ENCODE peak calls at places on chromosome 19, in four cellular contexts. One of them, this sample, is unnamed. For H3K36me3 and H3K4me1, the result is how much of the 10 kb centered on the place peaks cover.

GRCh38 chr19:49592486-49593232 is 1.7 kb downstream of the PRR12 start:
- DNase-seq in vagina: no peak
- DNase-seq in adrenal gland: peak
- DNase-seq in Karpas-422: peak
- DNase-seq in this sample: peak

GRCh38 chr19:46124638-46125115 is at the start of gene IGFL3:
- DNase-seq in vagina: no peak
- DNase-seq in adrenal gland: no peak
- DNase-seq in Karpas-422: peak
- DNase-seq in this sample: no peak

GRCh38 chr19:3335431-3336350 is 30.7 kb upstream of the NFIC start:
- DNase-seq in vagina: no peak
- DNase-seq in adrenal gland: peak
- DNase-seq in Karpas-422: no peak
- DNase-seq in this sample: no peak

GRCh38 chr19:39568604-39569003 is 28.6 kb upstream of the EID2 start:
- DNase-seq in vagina: no peak
- DNase-seq in adrenal gland: no peak
- DNase-seq in Karpas-422: no peak
- DNase-seq in this sample: no peak

GRCh38 chr19:54247106-54247930 is 4.7 kb upstream of the LILRA6 start:
- DNase-seq in vagina: no peak
- DNase-seq in adrenal gland: no peak
- DNase-seq in Karpas-422: no peak
- DNase-seq in this sample: no peak

GRCh38 chr19:40588926-40589569 is 12.1 kb upstream of the LTBP4 start:
- DNase-seq in vagina: no peak
- DNase-seq in adrenal gland: no peak
- DNase-seq in Karpas-422: no peak
- DNase-seq in this sample: no peak

GRCh38 chr19:46784262-46785053 is 3.9 kb downstream of the SLC1A5 start:
- DNase-seq in vagina: no peak
- DNase-seq in adrenal gland: peak
- DNase-seq in Karpas-422: peak
- DNase-seq in this sample: peak

GRCh38 chr19:56136362-56136761 is 4.7 kb upstream of the ZNF444 start:
- DNase-seq in vagina: no peak
- DNase-seq in adrenal gland: no peak
- DNase-seq in Karpas-422: no peak
- DNase-seq in this sample: no peak

GRCh38 chr19:31976775-31977536 is 368.5 kb upstream of the ZNF507 start:
- DNase-seq in vagina: peak
- DNase-seq in adrenal gland: no peak
- DNase-seq in Karpas-422: no peak
- DNase-seq in this sample: no peak

GRCh38 chr19:3518231-3518630 is 12.1 kb downstream of the FZR1 start:
- DNase-seq in vagina: no peak
- DNase-seq in adrenal gland: no peak
- DNase-seq in Karpas-422: no peak
- DNase-seq in this sample: no peak

GRCh38 chr19:17304386-17305047 is 1.2 kb upstream of the MRPL34 start:
- DNase-seq in vagina: no peak
- DNase-seq in adrenal gland: peak
- DNase-seq in Karpas-422: no peak
- DNase-seq in this sample: no peak

GRCh38 chr19:54209748-54210494 is 9.3 kb downstream of the RPS9 start:
- DNase-seq in vagina: no peak
- DNase-seq in adrenal gland: peak
- DNase-seq in Karpas-422: peak
- DNase-seq in this sample: no peak

GRCh38 chr19:16615788-16616187 is 12.2 kb downstream of the MED26 start:
- DNase-seq in vagina: no peak
- DNase-seq in adrenal gland: no peak
- DNase-seq in Karpas-422: peak
- DNase-seq in this sample: no peak

GRCh38 chr19:19649580-19649995 is 6.1 kb upstream of the GMIP start:
- DNase-seq in vagina: no peak
- DNase-seq in adrenal gland: no peak
- DNase-seq in Karpas-422: no peak
- DNase-seq in this sample: no peak
- H3K36me3 ChIP-seq in vagina: half or more
- H3K36me3 ChIP-seq in adrenal gland: under half
- H3K36me3 ChIP-seq in Karpas-422: under half
- H3K36me3 ChIP-seq in this sample: under half

GRCh38 chr19:14561832-14562351 is 10.0 kb downstream of the NDUFB7 start:
- DNase-seq in vagina: no peak
- DNase-seq in adrenal gland: no peak
- DNase-seq in Karpas-422: no peak
- DNase-seq in this sample: no peak
- H3K4me1 ChIP-seq in vagina: half or more
- H3K4me1 ChIP-seq in adrenal gland: under half
- H3K4me1 ChIP-seq in Karpas-422: under half
- H3K4me1 ChIP-seq in this sample: half or more

DNA sequence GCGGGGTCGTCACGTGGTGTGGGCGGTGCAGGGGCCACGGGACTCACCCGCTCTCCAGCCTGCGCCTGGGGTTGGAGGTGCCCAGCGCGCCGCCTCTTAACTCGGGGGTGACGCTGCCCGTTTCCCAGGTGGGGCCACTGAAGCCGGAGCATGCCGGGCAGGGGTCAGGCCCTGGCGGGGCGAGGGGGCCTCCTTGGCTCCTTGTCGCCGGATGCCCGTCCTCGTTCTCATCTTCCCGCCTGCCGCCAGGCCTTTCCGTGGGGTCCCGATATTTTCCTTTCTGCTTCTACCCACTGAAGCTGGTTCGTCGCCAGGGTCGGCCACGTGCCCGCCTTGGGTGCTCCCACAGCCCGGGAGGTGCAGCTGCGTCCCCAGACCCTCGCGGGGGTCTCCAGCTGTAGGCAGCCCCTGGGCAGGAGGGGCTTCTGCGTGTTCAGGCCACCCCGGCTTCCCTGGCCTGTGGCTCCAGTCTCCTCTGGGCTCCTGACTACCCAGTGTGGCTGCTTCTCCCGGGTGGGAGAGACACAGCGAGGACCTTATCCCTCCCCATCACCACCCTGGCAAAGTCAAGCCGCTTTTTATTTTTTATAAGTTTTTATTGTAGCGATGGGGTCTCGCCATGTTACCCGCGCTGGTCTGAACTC is 768 bp downstream of the FAM174C start:
- DNase-seq in vagina: no peak
- DNase-seq in adrenal gland: no peak
- DNase-seq in Karpas-422: no peak
- DNase-seq in this sample: no peak
- H3K36me3 ChIP-seq in vagina: half or more
- H3K36me3 ChIP-seq in adrenal gland: under half
- H3K36me3 ChIP-seq in Karpas-422: under half
- H3K36me3 ChIP-seq in this sample: half or more

DNA sequence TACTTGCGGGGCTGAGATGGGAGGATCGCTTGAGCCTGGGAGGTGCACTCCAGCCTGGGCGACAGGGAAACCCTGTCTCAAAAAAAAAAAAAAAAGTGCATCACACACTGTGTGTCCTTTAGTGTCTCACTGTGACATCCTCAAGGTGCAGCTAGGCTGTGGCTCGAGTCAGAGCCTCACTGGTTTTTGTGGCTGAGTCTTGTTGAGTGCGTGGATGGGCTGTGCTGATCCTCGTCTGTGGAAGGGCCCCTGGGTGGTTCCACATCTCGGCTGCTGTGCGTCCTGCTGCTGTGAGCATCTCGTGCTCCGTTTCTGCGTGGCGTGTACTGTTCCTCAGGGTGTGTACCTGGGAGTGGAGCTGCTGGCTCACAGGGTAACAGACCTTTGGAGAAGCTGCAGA is 11.2 kb downstream of the STK11 start:
- DNase-seq in vagina: no peak
- DNase-seq in adrenal gland: no peak
- DNase-seq in Karpas-422: no peak
- DNase-seq in this sample: no peak
- H3K4me1 ChIP-seq in vagina: half or more
- H3K4me1 ChIP-seq in adrenal gland: half or more
- H3K4me1 ChIP-seq in Karpas-422: under half
- H3K4me1 ChIP-seq in this sample: half or more

GRCh38 chr19:621819-622218 is 11.5 kb downstream of the POLRMT start:
- DNase-seq in vagina: no peak
- DNase-seq in adrenal gland: no peak
- DNase-seq in Karpas-422: no peak
- DNase-seq in this sample: peak
- H3K36me3 ChIP-seq in vagina: half or more
- H3K36me3 ChIP-seq in adrenal gland: under half
- H3K36me3 ChIP-seq in Karpas-422: under half
- H3K36me3 ChIP-seq in this sample: half or more

DNA sequence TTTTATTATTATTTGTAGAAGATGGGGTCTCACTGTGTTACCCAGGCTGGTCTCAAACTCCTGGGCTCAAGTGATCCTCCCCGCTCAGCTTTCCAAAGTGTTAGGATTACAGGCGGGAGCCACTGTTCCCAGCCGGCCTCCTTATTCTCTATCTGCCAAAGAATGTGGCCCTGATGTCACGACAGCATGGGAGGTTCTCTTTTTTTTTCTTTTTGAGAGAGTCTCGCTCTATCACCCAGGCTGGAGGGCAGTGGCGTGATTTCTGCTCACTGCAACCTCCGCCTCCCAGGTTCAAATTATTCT is 23.5 kb downstream of the CARM1 start:
- DNase-seq in vagina: no peak
- DNase-seq in adrenal gland: no peak
- DNase-seq in Karpas-422: no peak
- DNase-seq in this sample: no peak
- H3K4me1 ChIP-seq in vagina: half or more
- H3K4me1 ChIP-seq in adrenal gland: under half
- H3K4me1 ChIP-seq in Karpas-422: under half
- H3K4me1 ChIP-seq in this sample: under half

GRCh38 chr19:52216401-52216800 is 26.5 kb downstream of the PPP2R1A start:
- DNase-seq in vagina: no peak
- DNase-seq in adrenal gland: no peak
- DNase-seq in Karpas-422: no peak
- DNase-seq in this sample: no peak
- H3K36me3 ChIP-seq in vagina: half or more
- H3K36me3 ChIP-seq in adrenal gland: under half
- H3K36me3 ChIP-seq in Karpas-422: half or more
- H3K36me3 ChIP-seq in this sample: half or more

GRCh38 chr19:364496-365287 is 20.1 kb upstream of the MIER2 start:
- DNase-seq in vagina: no peak
- DNase-seq in adrenal gland: no peak
- DNase-seq in Karpas-422: no peak
- DNase-seq in this sample: peak
- H3K4me1 ChIP-seq in vagina: under half
- H3K4me1 ChIP-seq in adrenal gland: under half
- H3K4me1 ChIP-seq in Karpas-422: under half
- H3K4me1 ChIP-seq in this sample: under half

This sample was measured in spleen.